ENCODE peak calls at places on chromosomes 12 and 14, in ten cellular contexts. Y is uterus, R is cardiac muscle cell, I is testis, Z is body of pancreas, T is colonic mucosa, P is H1, S is BE2C, G is A549, A is GM23338. M is an unnamed sample. For H3K4me1, the result is how much of the 10 kb centered on the place peaks cover.

GRCh38 chr14:77088219-77088618 is 9.8 kb upstream of the CIPC start:
- DNase-seq in A (peak), Y (no peak), P (peak), I (no peak), R (no peak), T (peak), G (no peak), Z (peak), S (no peak), M (no peak)

GRCh38 chr12:15152864-15153263 is 68.4 kb downstream of the RERG start:
- DNase-seq in Y (no peak), T (no peak), I (no peak), S (no peak), Z (no peak), G (peak), A (no peak), P (no peak), R (no peak), M (no peak)

GRCh38 chr12:14756331-14757143 is 46.7 kb downstream of the WBP11 start:
- DNase-seq in R (peak), T (peak), I (peak), S (peak), Z (peak), A (peak), G (peak), P (no peak), Y (no peak), M (no peak)

GRCh38 chr12:102675672-102676071 is 195.3 kb upstream of the IGF1 start:
- DNase-seq in Z (no peak), G (no peak), S (no peak), I (no peak), A (no peak), R (no peak), Y (no peak), P (no peak), T (no peak), M (no peak)

GRCh38 chr12:65881965-65882413 is 57.7 kb downstream of the HMGA2 start:
- DNase-seq in T (peak), A (peak), Y (peak), P (no peak), Z (peak), I (peak), R (peak), G (no peak), S (no peak), M (peak)

GRCh38 chr14:76473381-76474263 is 97.7 kb downstream of the ESRRB start:
- DNase-seq in A (peak), Y (no peak), P (no peak), R (peak), Z (no peak), G (no peak), T (no peak), S (no peak), I (peak), M (peak)

GRCh38 chr12:81080431-81080983 is 2.6 kb downstream of the ACSS3 start:
- DNase-seq in R (no peak), Y (peak), P (no peak), I (no peak), G (no peak), S (no peak), Z (no peak), T (no peak), A (no peak), M (no peak)

GRCh38 chr12:120204171-120204570 is 3.3 kb upstream of the RPLP0 start:
- DNase-seq in P (no peak), I (no peak), T (no peak), A (no peak), S (no peak), G (no peak), Z (no peak), Y (no peak), R (no peak), M (no peak)

GRCh38 chr14:70536830-70537229 is 2.0 kb upstream of the ADAM20 start:
- DNase-seq in I (no peak), A (no peak), P (no peak), Z (no peak), T (no peak), S (no peak), Y (no peak), G (no peak), R (no peak), M (no peak)

GRCh38 chr12:96431067-96431466 is 30.8 kb upstream of the CDK17 start:
- DNase-seq in R (no peak), G (no peak), S (no peak), P (no peak), I (no peak), Y (no peak), A (no peak), T (no peak), Z (no peak), M (no peak)

GRCh38 chr12:110743571-110744093 is 941 bp upstream of the PPP1CC start:
- DNase-seq in G (peak), A (peak), R (no peak), T (peak), Y (peak), P (no peak), Z (peak), I (peak), S (no peak), M (peak)

GRCh38 chr14:71089974-71090373 is 182.7 kb downstream of the PCNX1 start:
- DNase-seq in P (no peak), A (no peak), S (no peak), I (no peak), R (no peak), Z (no peak), Y (no peak), T (no peak), G (no peak), M (no peak)

GRCh38 chr12:47707905-47708543 is 2.2 kb upstream of the RPAP3 start:
- DNase-seq in Z (no peak), R (no peak), G (no peak), I (no peak), P (no peak), A (no peak), T (no peak), Y (no peak), S (no peak), M (no peak)

GRCh38 chr12:5689773-5690172 is 255.3 kb downstream of the ANO2 start:
- DNase-seq in Y (no peak), A (peak), S (no peak), I (no peak), R (no peak), T (no peak), P (no peak), Z (no peak), G (peak), M (no peak)
- TF ChIP-seq CTCF in Y (no peak), A (no peak), S (no peak), I (no peak), R (no peak), T (no peak), P (peak), Z (no peak), G (no peak), M (no peak)

GRCh38 chr14:103894034-103894722 is 34.1 kb upstream of the TDRD9 start:
- DNase-seq in Y (no peak), Z (no peak), I (no peak), A (no peak), T (peak), S (no peak), G (no peak), R (no peak), P (no peak), M (no peak)
- H3K4me1 ChIP-seq in Y (under half), Z (half or more), I (under half), A (under half), T (under half), S (under half), G (under half), R (under half), P (under half), M (under half)

DNA sequence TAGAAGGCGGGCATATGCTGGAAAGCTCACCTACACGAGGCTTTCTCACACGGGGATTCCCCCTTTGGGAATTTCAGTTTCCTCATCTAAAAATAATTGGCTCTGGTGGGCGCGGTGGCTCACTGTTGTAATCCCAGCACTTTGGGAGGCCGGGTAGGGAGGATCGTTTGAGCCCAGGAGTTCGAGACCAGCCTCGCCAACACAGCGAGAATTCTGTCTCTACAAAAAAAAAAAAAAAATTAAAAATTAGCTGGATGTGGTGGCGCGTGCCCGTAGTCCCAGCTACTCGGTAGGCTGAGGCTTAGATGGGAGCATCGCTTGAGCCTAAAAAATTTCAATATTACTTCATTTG is 400 bp upstream of the NDUFA12 start:
- DNase-seq in S (no peak), Y (no peak), G (no peak), R (no peak), Z (no peak), A (no peak), T (no peak), P (no peak), I (no peak), M (no peak)
- TF ChIP-seq CTCF in S (no peak), Y (no peak), G (no peak), R (no peak), Z (no peak), A (no peak), T (no peak), P (no peak), I (no peak), M (no peak)

DNA sequence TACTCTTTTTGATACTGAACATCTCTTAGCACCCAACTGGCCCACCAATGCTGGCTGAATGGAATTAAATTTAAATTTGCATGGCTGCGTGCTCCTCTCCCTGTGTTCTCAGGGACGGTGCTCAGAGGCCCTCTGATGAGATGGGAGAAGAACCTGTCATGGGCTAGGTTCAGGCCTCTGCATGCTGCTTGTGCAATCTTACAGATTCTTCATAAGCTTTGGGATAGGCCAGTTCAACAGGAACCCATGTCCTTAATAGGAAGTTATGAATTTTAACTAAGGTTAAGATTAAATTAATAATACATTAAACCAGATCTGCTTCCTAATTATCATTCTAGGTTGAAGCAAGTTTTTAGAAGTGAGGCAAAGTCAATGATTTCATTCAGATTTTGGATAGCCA is 119.7 kb upstream of the LRIG3 start:
- DNase-seq in Z (no peak), T (no peak), I (no peak), P (no peak), R (no peak), G (no peak), Y (no peak), A (no peak), S (no peak), M (no peak)
- H3K4me1 ChIP-seq in Z (under half), T (under half), I (under half), P (under half), R (under half), G (under half), Y (under half), A (under half), S (under half), M (under half)

DNA sequence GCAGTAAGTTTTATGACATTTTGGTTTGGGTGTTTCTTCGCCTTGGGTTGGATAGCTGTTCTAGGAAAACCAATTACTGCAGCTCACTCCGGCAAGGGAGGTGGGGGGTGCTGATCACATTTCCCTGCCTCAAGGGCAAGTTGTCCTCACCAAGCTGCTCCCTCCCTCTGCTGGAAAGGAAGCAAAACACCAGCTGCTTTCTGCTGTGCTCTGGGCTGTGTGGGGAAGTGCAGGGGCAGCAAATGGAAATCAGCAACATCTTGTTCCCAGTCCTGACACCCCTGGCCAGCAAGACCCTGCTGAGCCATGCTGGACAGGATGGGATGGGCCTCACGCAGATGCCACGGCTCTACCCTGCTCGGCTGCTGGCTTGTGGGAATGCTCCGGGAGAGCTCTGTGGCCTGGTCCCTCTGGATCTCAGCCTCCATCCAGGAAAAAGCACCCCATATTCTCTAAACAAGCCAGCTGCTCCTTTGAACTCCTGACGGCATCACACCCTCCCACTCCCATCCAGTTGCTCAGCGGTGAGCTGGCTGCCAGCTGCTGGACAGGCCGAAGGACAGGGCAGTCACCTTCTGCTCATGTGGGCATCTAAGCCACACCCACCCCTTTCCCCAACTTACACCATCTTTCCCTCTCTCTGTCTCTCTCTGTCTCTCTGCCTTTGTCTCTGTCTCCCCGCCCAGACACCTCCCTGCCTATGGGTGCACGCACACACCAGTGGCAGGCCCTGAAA is 52.4 kb upstream of the EIF5 start:
- DNase-seq in S (peak), Y (peak), R (peak), P (no peak), I (peak), Z (peak), G (peak), T (peak), A (peak), M (no peak)
- TF ChIP-seq CTCF in S (peak), Y (peak), R (peak), P (peak), I (peak), Z (no peak), G (peak), T (peak), A (peak), M (peak)

GRCh38 chr12:132495165-132495544 is 5.2 kb downstream of the FBRSL1 start:
- DNase-seq in A (no peak), P (no peak), G (no peak), R (no peak), Z (no peak), I (no peak), Y (no peak), T (no peak), S (no peak), M (no peak)

GRCh38 chr12:132494294-132495164 is 4.6 kb downstream of the FBRSL1 start:
- DNase-seq in Z (peak), T (no peak), G (no peak), Y (no peak), P (no peak), R (no peak), S (no peak), A (no peak), I (peak), M (peak)

GRCh38 chr12:132496710-132497109 is 6.8 kb downstream of the FBRSL1 start:
- DNase-seq in S (no peak), R (no peak), G (no peak), P (no peak), A (no peak), Z (no peak), I (no peak), Y (no peak), T (no peak), M (no peak)

GRCh38 chr12:132496270-132496669 is 6.3 kb downstream of the FBRSL1 start:
- DNase-seq in T (no peak), S (no peak), R (no peak), P (no peak), A (no peak), Z (no peak), G (no peak), Y (no peak), I (no peak), M (no peak)

GRCh38 chr12:132495629-132496207 is 5.8 kb downstream of the FBRSL1 start:
- DNase-seq in A (no peak), Y (no peak), T (no peak), I (no peak), Z (peak), R (no peak), S (no peak), G (no peak), P (no peak), M (no peak)
- H3K4me1 ChIP-seq in A (under half), Y (under half), T (under half), I (half or more), Z (half or more), R (under half), S (under half), G (under half), P (under half), M (half or more)

GRCh38 chr14:68274722-68275121 is 455.1 kb downstream of the RAD51B start:
- DNase-seq in R (no peak), T (no peak), G (no peak), Y (no peak), Z (no peak), I (no peak), S (no peak), A (no peak), P (no peak), M (no peak)
- TF ChIP-seq CTCF in R (no peak), T (no peak), G (no peak), Y (no peak), Z (no peak), I (no peak), S (no peak), A (no peak), P (no peak), M (no peak)

GRCh38 chr14:104788533-104788818 is 7.1 kb downstream of the AKT1 start:
- DNase-seq in R (no peak), Z (no peak), S (no peak), Y (no peak), P (no peak), I (no peak), G (no peak), A (no peak), T (no peak), M (no peak)
- H3K4me1 ChIP-seq in R (under half), Z (half or more), S (under half), Y (under half), P (under half), I (half or more), G (under half), A (under half), T (under half), M (under half)

DNA sequence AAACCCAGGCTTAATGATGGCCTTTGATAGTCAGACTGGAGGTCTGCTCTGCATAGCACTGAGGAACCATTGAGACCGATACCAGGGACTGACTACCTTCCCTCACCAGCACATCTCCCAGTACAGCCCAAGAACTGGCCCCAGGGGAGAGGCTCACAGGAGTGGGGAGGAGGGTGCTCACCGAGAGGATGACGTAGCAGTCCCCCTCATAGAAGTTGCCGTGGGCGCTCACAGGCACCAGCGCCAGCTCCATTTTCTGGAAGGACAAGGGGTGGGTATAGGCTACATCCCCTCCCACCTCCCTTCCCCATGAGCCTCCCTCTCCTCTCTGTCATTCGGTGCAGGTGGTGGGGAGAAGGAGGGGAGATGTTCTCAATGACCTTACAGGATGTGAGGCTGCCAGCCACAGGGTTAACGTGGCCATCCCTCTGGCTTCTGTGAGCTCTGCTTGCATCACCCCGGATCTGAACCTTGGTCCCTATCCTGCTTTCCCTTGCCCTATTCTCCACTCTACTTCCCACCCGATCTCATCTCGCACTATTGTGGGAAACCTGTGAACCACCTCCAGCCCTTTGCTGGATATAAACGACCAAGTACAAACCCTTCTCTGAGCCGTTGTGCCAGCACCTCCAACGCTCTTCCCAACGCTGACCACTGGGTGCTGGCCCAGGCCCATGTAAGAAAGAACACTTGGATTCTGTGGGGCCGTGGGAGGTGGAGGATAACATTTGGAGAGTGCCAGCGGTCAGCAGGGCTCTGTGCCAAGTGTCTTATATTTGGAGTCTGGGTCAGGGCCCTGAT is 4.4 kb downstream of the AVIL start:
- DNase-seq in T (no peak), A (no peak), P (no peak), R (no peak), I (peak), Z (no peak), G (no peak), Y (peak), S (no peak), M (no peak)
- TF ChIP-seq CTCF in T (no peak), A (peak), P (peak), R (peak), I (no peak), Z (no peak), G (no peak), Y (no peak), S (no peak), M (no peak)